ENCODE peak calls at places on chromosomes 1 and 21, in five cellular contexts. Z is GM23248, D is keratinocyte, B is GM23338, H is fibroblast of lung. G is an unnamed sample.

GRCh38 chr1:45945426-45945825 is 142.0 kb downstream of the MAST2 start:
- DNase-seq in Z (peak; percentile 63), D (no peak), B (no peak), H (peak; percentile 22), G (no peak)

GRCh38 chr1:90727917-90728655 is 11.0 kb upstream of the BARHL2 start:
- DNase-seq in Z (no peak), D (no peak), B (peak; percentile 64), H (no peak), G (no peak)

GRCh38 chr1:2583871-2584341 is 2.7 kb upstream of the PRXL2B start:
- DNase-seq in Z (no peak), D (no peak), B (peak; percentile 51), H (peak; percentile 60), G (no peak)

GRCh38 chr21:34836103-34836932 is 167.5 kb downstream of the CLIC6 start:
- DNase-seq in Z (peak; percentile 100), D (no peak), B (no peak), H (peak; percentile 100), G (no peak)

GRCh38 chr21:38268859-38269566 is 12.2 kb downstream of the KCNJ15 start:
- DNase-seq in Z (no peak), D (no peak), B (no peak), H (no peak), G (no peak)

GRCh38 chr1:203166192-203166940 is 9.3 kb downstream of the MYBPH start:
- DNase-seq in Z (no peak), D (no peak), B (no peak), H (no peak), G (peak; percentile 68)

GRCh38 chr1:79877086-79877485 is 870.6 kb upstream of the ADGRL4 start:
- DNase-seq in Z (no peak), D (no peak), B (no peak), H (no peak), G (no peak)

GRCh38 chr1:234875328-234875952 is 253.2 kb downstream of the TOMM20 start:
- DNase-seq in Z (no peak), D (no peak), B (no peak), H (no peak), G (no peak)

GRCh38 chr1:109312978-109313775 is 6.4 kb upstream of the MYBPHL start:
- DNase-seq in Z (no peak), D (no peak), B (no peak), H (peak; percentile 78), G (no peak)

GRCh38 chr21:38909929-38910328 is 104.2 kb downstream of the ETS2 start:
- DNase-seq in Z (no peak), D (no peak), B (no peak), H (no peak), G (no peak)

GRCh38 chr1:200558866-200559459 is 61.6 kb downstream of the KIF14 start:
- DNase-seq in Z (peak; percentile 73), D (peak; percentile 7), B (peak; percentile 59), H (peak; percentile 75), G (peak; percentile 57)

DNA sequence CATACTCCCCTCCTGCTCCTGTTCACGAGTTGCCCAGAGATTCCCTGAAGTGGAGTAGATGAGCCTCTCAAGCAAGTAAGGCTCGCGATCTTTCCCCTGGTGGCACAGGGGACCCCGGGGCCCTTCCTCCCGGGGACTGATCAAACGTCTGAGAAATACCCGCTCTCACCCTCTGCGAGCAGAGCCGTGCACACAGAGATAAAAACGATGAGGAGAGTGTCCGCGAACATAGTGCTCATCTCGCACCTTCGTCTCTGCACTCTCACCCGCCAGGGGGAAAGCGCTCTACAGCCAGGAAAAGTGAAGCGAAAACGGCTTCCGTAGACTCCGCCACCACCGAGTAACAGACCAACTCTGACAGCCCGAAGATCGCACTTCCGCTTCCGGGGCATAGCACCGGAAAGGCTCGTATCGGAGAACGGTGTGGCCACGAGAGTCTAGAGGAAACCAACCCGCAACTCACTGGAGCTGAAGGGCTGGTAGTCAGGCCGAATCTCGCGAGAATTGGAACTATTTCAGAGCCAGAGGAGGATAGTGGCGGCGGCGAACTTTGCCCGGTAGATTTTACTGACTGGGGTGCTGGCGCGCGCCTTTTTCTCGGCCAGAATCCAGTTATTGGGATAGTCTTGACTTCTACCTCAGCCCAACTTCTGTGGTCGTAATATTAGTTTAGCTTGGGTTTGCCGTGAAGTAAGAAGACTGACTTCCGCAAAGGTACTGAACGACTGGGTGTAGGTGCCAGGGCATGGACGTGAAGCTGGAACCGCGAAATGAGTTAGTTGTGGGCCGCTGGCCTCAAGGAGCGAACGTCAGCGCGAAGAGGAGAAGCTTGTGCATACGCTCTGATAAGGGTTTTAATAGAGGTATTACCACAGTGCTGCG is at the start of gene TMCO1:
- DNase-seq in Z (peak; percentile 100), D (peak; percentile 58), B (peak; percentile 100), H (peak; percentile 99), G (peak; percentile 92)
- TF ChIP-seq EZH2 in Z (no peak), D (no peak), B (no peak), H (no peak), G (no peak)

DNA sequence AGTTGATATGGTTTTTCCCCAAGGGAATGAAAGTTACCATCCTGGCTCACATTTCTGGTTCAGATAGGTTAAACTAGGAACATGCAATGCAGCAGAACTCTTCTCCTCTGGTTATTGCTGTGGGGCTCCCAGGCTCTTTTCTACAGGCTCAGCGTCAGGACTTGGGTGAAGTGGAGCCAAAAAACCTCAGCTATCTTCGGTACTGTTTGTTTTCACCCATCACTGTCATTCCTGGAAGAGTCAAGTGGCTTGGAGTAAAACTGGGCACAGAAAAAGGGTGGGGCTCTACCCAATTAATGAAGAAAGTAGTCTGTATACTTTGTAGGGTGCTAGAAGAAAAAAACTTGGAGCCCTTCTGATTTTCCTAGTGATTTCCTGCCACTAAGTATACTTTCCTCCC is 9.4 kb downstream of the WNT2B start:
- DNase-seq in Z (no peak), D (no peak), B (no peak), H (no peak), G (no peak)
- TF ChIP-seq EZH2 in Z (no peak), D (no peak), B (no peak), H (no peak), G (no peak)

DNA sequence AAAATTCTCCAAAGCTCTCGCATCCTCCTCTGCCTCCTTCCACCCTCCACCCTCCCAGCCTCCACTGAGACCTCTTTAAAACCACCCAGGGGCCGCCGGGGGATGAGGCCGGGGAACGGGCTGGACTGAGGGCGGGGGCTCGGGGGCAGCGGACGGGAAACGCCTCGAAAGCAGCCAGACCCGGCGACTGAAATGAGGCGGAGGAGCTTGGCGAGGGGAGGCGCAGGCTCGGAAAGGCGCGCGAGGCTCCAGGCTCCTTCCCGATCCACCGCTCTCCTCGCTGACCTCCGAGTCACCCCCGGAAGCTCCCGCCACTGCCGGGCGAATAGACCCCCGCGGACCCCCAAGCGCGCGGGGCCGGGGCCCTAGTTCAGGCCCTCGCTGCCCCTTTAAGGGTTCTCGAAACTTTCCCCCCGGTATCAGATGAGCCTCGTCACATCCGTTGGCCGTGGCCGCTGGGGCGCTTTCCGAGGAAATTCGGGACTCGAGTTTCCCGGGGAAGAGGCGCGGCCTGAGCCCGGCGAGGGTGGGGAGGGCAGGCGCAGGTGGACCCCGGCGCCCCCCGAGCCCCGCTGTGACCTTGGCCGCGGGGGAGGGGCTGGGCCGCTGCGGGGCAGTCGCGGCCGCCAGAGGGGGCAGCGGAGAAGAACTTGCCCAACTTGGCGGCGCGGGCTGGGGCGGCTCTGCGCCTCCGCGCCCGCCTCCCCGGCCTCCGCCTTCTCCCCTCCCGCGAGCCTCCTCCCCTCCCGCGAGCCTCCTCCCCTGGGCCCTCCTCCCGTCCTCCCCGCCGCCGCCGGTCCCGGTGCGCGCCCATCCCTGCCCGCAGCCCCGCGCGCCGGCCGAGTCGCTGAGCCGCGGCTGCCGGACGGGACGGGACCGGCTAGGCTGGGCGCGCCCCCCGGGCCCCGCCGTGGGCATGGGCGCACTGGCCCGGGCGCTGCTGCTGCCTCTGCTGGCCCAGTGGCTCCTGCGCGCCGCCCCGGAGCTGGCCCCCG is at the start of gene BACE2:
- DNase-seq in Z (peak; percentile 93), D (no peak), B (peak; percentile 76), H (peak; percentile 75), G (peak; percentile 75)
- TF ChIP-seq EZH2 in Z (no peak), D (no peak), B (no peak), H (no peak), G (no peak)

GRCh38 chr1:156849151-156849496 is 9.8 kb downstream of the INSRR start:
- DNase-seq in Z (no peak), D (no peak), B (no peak), H (no peak), G (no peak)
- TF ChIP-seq EZH2 in Z (no peak), D (peak; percentile 47), B (peak; percentile 69), H (peak; percentile 43), G (no peak)

DNA sequence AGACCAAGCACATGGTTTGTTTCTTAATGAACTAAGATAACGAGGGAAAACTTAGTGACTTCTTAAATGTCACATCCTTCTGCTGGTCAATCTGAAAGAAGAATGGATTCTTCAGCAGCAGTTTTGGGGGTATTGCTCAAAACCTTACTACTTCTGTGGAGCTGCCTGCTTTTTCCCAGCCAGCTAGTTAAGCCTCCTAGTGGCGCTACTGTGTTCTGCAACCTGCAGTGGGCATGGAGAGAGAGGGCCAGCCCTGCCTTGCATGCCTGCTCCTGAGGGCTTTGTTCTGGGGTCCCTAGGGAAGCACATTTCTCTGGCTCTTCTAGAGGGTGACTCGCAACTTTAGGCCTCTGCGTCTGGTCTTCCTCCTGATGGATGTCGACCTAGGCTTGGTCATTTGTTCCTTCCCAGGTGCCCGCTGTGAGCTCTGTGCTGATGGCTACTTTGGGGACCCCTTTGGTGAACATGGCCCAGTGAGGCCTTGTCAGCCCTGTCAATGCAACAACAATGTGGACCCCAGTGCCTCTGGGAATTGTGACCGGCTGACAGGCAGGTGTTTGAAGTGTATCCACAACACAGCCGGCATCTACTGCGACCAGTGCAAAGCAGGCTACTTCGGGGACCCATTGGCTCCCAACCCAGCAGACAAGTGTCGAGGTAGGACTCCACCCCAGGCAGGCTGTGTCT is 42.0 kb downstream of the LAMC2 start:
- DNase-seq in Z (peak; percentile 68), D (no peak), B (peak; percentile 89), H (peak; percentile 61), G (peak; percentile 48)
- TF ChIP-seq EZH2 in Z (no peak), D (no peak), B (no peak), H (no peak), G (no peak)